ENCODE peak calls at places on chromosomes 5 and 9, in four cellular contexts. Z is glutamatergic neuron; B is activated CD4-positive, alpha-beta T cell treated with anti-CD3 and anti-CD28 coated beads for 24 hours; J is substantia nigra. M is an unnamed sample.

GRCh38 chr5:135085133-135085935 is 51.3 kb upstream of the PITX1 start:
- DNase-seq in Z (no peak), B (no peak), J (no peak), M (no peak)

GRCh38 chr9:131986576-131986975 is 93.1 kb downstream of the MED27 start:
- DNase-seq in Z (no peak), B (no peak), J (no peak), M (no peak)

GRCh38 chr5:66891184-66891925 is 295.2 kb downstream of the MAST4 start:
- DNase-seq in Z (no peak), B (no peak), J (no peak), M (no peak)

GRCh38 chr5:107538331-107539162 is 132.2 kb downstream of the EFNA5 start:
- DNase-seq in Z (no peak), B (no peak), J (no peak), M (no peak)

GRCh38 chr5:112579771-112580170 is 157.9 kb upstream of the APC start:
- DNase-seq in Z (no peak), B (no peak), J (no peak), M (no peak)

GRCh38 chr5:127671218-127671617 is 22.3 kb downstream of the CTXN3 start:
- DNase-seq in Z (no peak), B (no peak), J (no peak), M (no peak)

GRCh38 chr9:115877852-115878450 is 275.6 kb upstream of the PAPPA start:
- DNase-seq in Z (no peak), B (no peak), J (no peak), M (peak; percentile 35)

GRCh38 chr9:4137755-4138154 is 162.1 kb downstream of the GLIS3 start:
- DNase-seq in Z (no peak), B (no peak), J (no peak), M (no peak)

GRCh38 chr9:70466976-70467551 is 52.6 kb upstream of the KLF9 start:
- DNase-seq in Z (no peak), B (peak; percentile 7), J (no peak), M (no peak)

GRCh38 chr9:129481824-129482511 is 138.9 kb downstream of the C9orf50 start:
- DNase-seq in Z (no peak), B (no peak), J (no peak), M (no peak)

GRCh38 chr9:87498046-87498815 is 564 bp downstream of the DAPK1 start:
- DNase-seq in Z (peak; percentile 75), B (peak; percentile 1), J (peak; percentile 45), M (peak; percentile 58)

GRCh38 chr5:113336975-113337374 is 97.8 kb downstream of the TSSK1B start:
- DNase-seq in Z (peak; percentile 18), B (no peak), J (no peak), M (peak; percentile 67)

GRCh38 chr9:517993-518392 is 303.3 kb downstream of the DOCK8 start:
- DNase-seq in Z (no peak), B (no peak), J (no peak), M (no peak)

GRCh38 chr5:145585443-145586148 is 249.5 kb downstream of the PRELID2 start:
- DNase-seq in Z (no peak), B (no peak), J (no peak), M (no peak)

GRCh38 chr5:110865400-110866094 is 126.7 kb downstream of the SLC25A46 start:
- DNase-seq in Z (peak; percentile 27), B (no peak), J (no peak), M (peak; percentile 73)

GRCh38 chr9:82997471-82998140 is 65.3 kb downstream of the RASEF start:
- DNase-seq in Z (no peak), B (no peak), J (no peak), M (no peak)

GRCh38 chr5:6812800-6813731 is 99.8 kb downstream of the TENT4A start:
- DNase-seq in Z (no peak), B (no peak), J (no peak), M (no peak)

GRCh38 chr9:83778164-83778563 is 39.4 kb downstream of the GKAP1 start:
- DNase-seq in Z (no peak), B (no peak), J (no peak), M (no peak)

GRCh38 chr9:107215381-107215780 is 67.7 kb upstream of the RAD23B start:
- DNase-seq in Z (no peak), B (no peak), J (no peak), M (no peak)

GRCh38 chr5:84287964-84288363 is 96.7 kb downstream of the EDIL3 start:
- DNase-seq in Z (no peak), B (no peak), J (no peak), M (no peak)

GRCh38 chr5:37926732-37927131 is 86.9 kb upstream of the GDNF start:
- DNase-seq in Z (no peak), B (no peak), J (no peak), M (no peak)

GRCh38 chr5:177967221-177967887 is 28.7 kb downstream of the PROP1 start:
- DNase-seq in Z (no peak), B (no peak), J (no peak), M (no peak)

GRCh38 chr9:111068816-111069215 is 30.5 kb upstream of the LPAR1 start:
- DNase-seq in Z (no peak), B (no peak), J (no peak), M (no peak)

GRCh38 chr5:68074048-68074632 is 141.4 kb upstream of the PIK3R1 start:
- DNase-seq in Z (no peak), B (no peak), J (no peak), M (no peak)

GRCh38 chr5:93601433-93602175 is 18.6 kb downstream of the NR2F1 start:
- DNase-seq in Z (peak; percentile 39), B (no peak), J (no peak), M (no peak)

GRCh38 chr5:71982717-71983395 is 124.4 kb upstream of the MAP1B start:
- DNase-seq in Z (no peak), B (no peak), J (no peak), M (no peak)

M was measured in H9.